ENCODE peak calls at places on chromosomes 4 and X, in ten cellular contexts. Z is WTC11, D is mesothelial cell of epicardium, P is ovary, S is lower lobe of right lung, M is fibroblast of lung, U is cardiac muscle cell, C is nephron progenitor cell, N is foreskin fibroblast, J is tibial artery. V is an unnamed sample.

GRCh38 chr4:14667624-14668295 is 334.5 kb upstream of the CPEB2 start:
- DNase-seq in Z (no peak), D (no peak), P (no peak), S (no peak), M (peak), U (no peak), C (no peak), N (peak), J (no peak), V (peak)

GRCh38 chr4:56658410-56659003 is 22.6 kb downstream of the HOPX start:
- DNase-seq in Z (no peak), D (no peak), P (no peak), S (no peak), M (no peak), U (no peak), C (no peak), N (peak), J (no peak), V (peak)

GRCh38 chrX:71666240-71667223 is 814 bp upstream of the LOC101059915 start:
- DNase-seq in Z (no peak), D (no peak), P (no peak), S (no peak), M (no peak), U (no peak), C (no peak), N (no peak), J (no peak), V (no peak)

GRCh38 chr4:184028571-184028996 is 123.5 kb downstream of the STOX2 start:
- DNase-seq in Z (no peak), D (no peak), P (no peak), S (peak), M (peak), U (no peak), C (no peak), N (no peak), J (no peak), V (no peak)

GRCh38 chrX:50618788-50619558 is 148.3 kb upstream of the DGKK start:
- DNase-seq in Z (no peak), D (no peak), P (no peak), S (no peak), M (no peak), U (no peak), C (no peak), N (no peak), J (no peak), V (no peak)

GRCh38 chrX:70434914-70435586 is 9.6 kb upstream of the DLG3 start:
- DNase-seq in Z (no peak), D (no peak), P (peak), S (no peak), M (peak), U (peak), C (no peak), N (peak), J (peak), V (peak)

GRCh38 chr4:78747328-78747946 is 28.7 kb upstream of the BMP2K start:
- DNase-seq in Z (no peak), D (no peak), P (no peak), S (no peak), M (peak), U (no peak), C (no peak), N (peak), J (no peak), V (no peak)

GRCh38 chr4:20840648-20841190 is 140.5 kb downstream of the PACRGL start:
- DNase-seq in Z (no peak), D (no peak), P (no peak), S (no peak), M (no peak), U (no peak), C (no peak), N (peak), J (no peak), V (no peak)

GRCh38 chr4:40629401-40630334 is at the start of gene RBM47:
- DNase-seq in Z (peak), D (peak), P (peak), S (peak), M (peak), U (peak), C (peak), N (peak), J (peak), V (peak)

GRCh38 chrX:93259029-93259428 is 414.3 kb downstream of the NAP1L3 start:
- DNase-seq in Z (no peak), D (no peak), P (no peak), S (no peak), M (no peak), U (no peak), C (no peak), N (no peak), J (no peak), V (no peak)

GRCh38 chr4:99687120-99687519 is 29.5 kb upstream of the C4orf54 start:
- DNase-seq in Z (no peak), D (no peak), P (no peak), S (no peak), M (no peak), U (no peak), C (no peak), N (no peak), J (no peak), V (no peak)

DNA sequence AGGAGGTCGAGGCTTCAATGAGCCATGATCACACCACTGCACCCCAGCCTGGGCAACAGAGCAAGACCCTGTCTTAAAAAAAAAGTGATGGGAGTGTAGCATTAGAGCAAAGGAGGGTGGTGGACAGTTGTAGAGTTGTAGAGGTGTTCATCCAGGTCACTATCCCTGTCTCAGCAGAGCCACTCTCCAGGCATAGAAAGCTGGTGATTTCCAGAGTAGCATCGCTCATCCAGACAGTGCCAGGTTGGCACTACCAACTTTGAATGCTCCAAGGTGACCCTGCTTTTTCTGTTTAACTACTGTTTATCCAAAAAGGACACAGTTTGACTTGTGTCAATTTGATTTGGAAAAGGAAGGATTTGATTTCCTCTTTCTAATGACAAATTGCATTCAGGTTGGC is 147.3 kb downstream of the USP46 start:
- DNase-seq in Z (no peak), D (no peak), P (no peak), S (no peak), M (no peak), U (no peak), C (no peak), N (no peak), J (no peak), V (no peak)
- TF ChIP-seq CTCF in Z (no peak), D (no peak), P (no peak), S (no peak), M (no peak), U (no peak), C (no peak), N (no peak), J (no peak), V (no peak)

GRCh38 chrX:45749375-45749774 is 548.7 kb upstream of the DIPK2B start:
- DNase-seq in Z (no peak), D (no peak), P (no peak), S (no peak), M (peak), U (no peak), C (no peak), N (peak), J (no peak), V (no peak)
- TF ChIP-seq CTCF in Z (no peak), D (no peak), P (no peak), S (no peak), M (peak), U (peak), C (no peak), N (no peak), J (peak), V (peak)

GRCh38 chr4:128376958-128377357 is 89.3 kb upstream of the PGRMC2 start:
- DNase-seq in Z (no peak), D (no peak), P (no peak), S (no peak), M (no peak), U (no peak), C (no peak), N (no peak), J (no peak), V (no peak)

GRCh38 chr4:128380306-128380705 is 92.7 kb upstream of the PGRMC2 start:
- DNase-seq in Z (no peak), D (no peak), P (no peak), S (no peak), M (no peak), U (no peak), C (no peak), N (no peak), J (no peak), V (no peak)

GRCh38 chr4:128381748-128382559 is 94.3 kb upstream of the PGRMC2 start:
- DNase-seq in Z (no peak), D (no peak), P (no peak), S (no peak), M (no peak), U (no peak), C (no peak), N (no peak), J (no peak), V (no peak)

GRCh38 chr4:128378668-128379067 is 91.1 kb upstream of the PGRMC2 start:
- DNase-seq in Z (no peak), D (no peak), P (no peak), S (no peak), M (peak), U (no peak), C (no peak), N (no peak), J (no peak), V (no peak)

GRCh38 chr4:128379860-128380259 is 92.2 kb upstream of the PGRMC2 start:
- DNase-seq in Z (peak), D (no peak), P (no peak), S (peak), M (peak), U (peak), C (no peak), N (peak), J (peak), V (peak)
- TF ChIP-seq CTCF in Z (peak), D (no peak), P (no peak), S (peak), M (peak), U (peak), C (no peak), N (peak), J (peak), V (peak)

GRCh38 chr4:6910340-6910959 is 824 bp downstream of the TBC1D14 start:
- DNase-seq in Z (no peak), D (no peak), P (no peak), S (no peak), M (no peak), U (no peak), C (peak), N (peak), J (no peak), V (no peak)
- TF ChIP-seq CTCF in Z (no peak), D (no peak), P (no peak), S (no peak), M (peak), U (peak), C (peak), N (no peak), J (no peak), V (no peak)

DNA sequence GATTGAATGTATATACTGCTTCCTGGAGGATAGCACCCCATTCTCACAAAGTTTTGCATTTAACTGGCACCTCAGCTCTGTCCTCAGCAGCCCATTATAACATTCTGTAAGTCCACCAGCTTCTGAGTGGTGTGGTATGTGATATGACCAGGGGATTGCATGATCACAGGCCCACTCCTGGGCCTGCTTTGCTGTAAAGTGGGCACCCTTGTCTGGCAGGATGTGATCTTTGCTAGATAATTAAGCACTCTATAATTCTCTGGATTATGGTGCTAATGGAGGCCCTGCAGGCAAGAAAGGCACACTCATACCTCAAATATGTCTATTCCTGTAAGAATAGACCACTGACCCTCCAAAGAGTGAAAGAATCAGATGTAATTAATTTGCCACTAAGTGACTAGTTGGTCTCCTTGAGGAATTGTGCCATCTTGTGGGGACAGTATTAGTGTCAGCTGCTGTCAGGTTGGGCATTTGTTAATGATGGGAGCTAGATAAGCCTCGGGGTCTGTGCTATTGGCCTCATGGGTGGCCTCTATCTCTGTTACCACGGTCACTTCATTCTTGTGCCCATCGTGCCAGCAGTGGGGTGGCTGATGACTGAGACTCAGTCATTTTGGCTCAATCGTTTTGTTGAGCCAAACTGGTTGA is 2.2 kb upstream of the CFI start:
- DNase-seq in Z (peak), D (no peak), P (no peak), S (no peak), M (peak), U (peak), C (no peak), N (peak), J (no peak), V (peak)
- TF ChIP-seq CTCF in Z (no peak), D (no peak), P (no peak), S (peak), M (peak), U (peak), C (peak), N (peak), J (peak), V (peak)

GRCh38 chr4:127379499-127379898 is 253.3 kb upstream of the INTU start:
- DNase-seq in Z (no peak), D (no peak), P (no peak), S (no peak), M (no peak), U (no peak), C (no peak), N (no peak), J (no peak), V (no peak)
- TF ChIP-seq CTCF in Z (no peak), D (no peak), P (no peak), S (no peak), M (no peak), U (no peak), C (no peak), N (no peak), J (no peak), V (no peak)

GRCh38 chr4:48290146-48290772 is 20.6 kb upstream of the TEC start:
- DNase-seq in Z (peak), D (no peak), P (no peak), S (no peak), M (peak), U (peak), C (no peak), N (peak), J (no peak), V (peak)
- TF ChIP-seq CTCF in Z (peak), D (peak), P (no peak), S (peak), M (peak), U (peak), C (no peak), N (peak), J (peak), V (peak)